ENCODE peak calls at places on chromosomes 12 and 14, in nine cellular contexts. D, U, V, B, Z, Y, H, E and K are unnamed samples.

GRCh38 chr14:22344673-22345072 is 244.4 kb downstream of the DAD1 start:
- DNase-seq in U (no peak), B (no peak), D (no peak), Z (no peak), Y (no peak), E (no peak), V (no peak), H (no peak), K (no peak)

GRCh38 chr14:67566908-67567307 is 33.2 kb downstream of the PIGH start:
- DNase-seq in Z (peak; percentile 47), D (no peak), H (no peak), B (no peak), V (no peak), E (peak; percentile 46), Y (no peak), U (peak; percentile 48), K (peak; percentile 85)

GRCh38 chr12:113418213-113418879 is 3.8 kb upstream of the SDSL start:
- DNase-seq in E (no peak), U (peak; percentile 68), Z (no peak), D (no peak), H (no peak), B (no peak), V (peak; percentile 66), Y (peak; percentile 89), K (peak; percentile 47)

GRCh38 chr12:55034218-55034617 is 14.4 kb downstream of the NEUROD4 start:
- DNase-seq in D (no peak), Z (no peak), V (no peak), H (no peak), U (no peak), Y (no peak), E (peak; percentile 55), B (no peak), K (no peak)

GRCh38 chr14:95482967-95483842 is 33.2 kb downstream of the SYNE3 start:
- DNase-seq in Z (peak; percentile 63), U (peak; percentile 89), E (no peak), H (peak; percentile 67), Y (peak; percentile 63), B (no peak), D (no peak), V (peak; percentile 51), K (peak; percentile 85)

GRCh38 chr12:49983892-49984291 is 11.1 kb downstream of the AQP6 start:
- DNase-seq in E (peak; percentile 41), V (no peak), B (no peak), U (no peak), H (no peak), Y (no peak), D (no peak), Z (no peak), K (no peak)

GRCh38 chr12:89693639-89694202 is 14.9 kb downstream of the ATP2B1 start:
- DNase-seq in Y (no peak), V (no peak), D (no peak), H (no peak), E (no peak), B (no peak), U (no peak), Z (no peak), K (no peak)

GRCh38 chr14:39085933-39086332 is 17.1 kb downstream of the SEC23A start:
- DNase-seq in Z (no peak), D (no peak), H (no peak), B (no peak), U (no peak), E (no peak), V (no peak), Y (no peak), K (no peak)

GRCh38 chr12:78703820-78704525 is 160.6 kb upstream of the SYT1 start:
- DNase-seq in U (no peak), E (no peak), Y (no peak), V (no peak), B (no peak), Z (no peak), D (no peak), H (no peak), K (no peak)

GRCh38 chr12:15682826-15683225 is 106.4 kb downstream of the EPS8 start:
- DNase-seq in V (no peak), Y (no peak), E (no peak), U (no peak), H (no peak), Z (no peak), D (no peak), B (no peak), K (no peak)

GRCh38 chr14:61736751-61737150 is 25.5 kb upstream of the SNAPC1 start:
- DNase-seq in E (no peak), Z (no peak), B (no peak), Y (no peak), V (no peak), D (no peak), U (no peak), H (no peak), K (no peak)

GRCh38 chr14:81859071-81859470 is 325.4 kb upstream of the SEL1L start:
- DNase-seq in V (no peak), D (no peak), U (no peak), B (no peak), Y (no peak), E (no peak), H (no peak), Z (no peak), K (no peak)

GRCh38 chr14:71720978-71721624 is 211.1 kb upstream of the RGS6 start:
- DNase-seq in H (no peak), D (no peak), B (no peak), U (no peak), V (peak; percentile 34), Y (no peak), E (no peak), Z (no peak), K (peak; percentile 80)

GRCh38 chr12:28107679-28108078 is 82.6 kb upstream of the CCDC91 start:
- DNase-seq in U (no peak), D (no peak), H (no peak), B (no peak), V (no peak), Z (no peak), E (no peak), Y (no peak), K (no peak)

GRCh38 chr12:121773011-121773777 is 20.3 kb downstream of the RHOF start:
- DNase-seq in V (peak; percentile 74), U (no peak), E (peak; percentile 77), H (peak; percentile 79), B (peak; percentile 70), Z (peak; percentile 50), Y (peak; percentile 79), D (peak; percentile 59), K (peak; percentile 80)

GRCh38 chr12:25994252-25994651 is 35.8 kb downstream of the RASSF8 start:
- DNase-seq in H (no peak), D (no peak), U (no peak), Z (no peak), B (no peak), E (no peak), Y (no peak), V (no peak), K (no peak)

GRCh38 chr12:22333751-22334695 is 484 bp downstream of the ST8SIA1 start:
- DNase-seq in D (no peak), Z (no peak), U (no peak), E (peak; percentile 52), V (no peak), B (peak; percentile 20), Y (no peak), H (no peak), K (peak; percentile 34)
- H3K4me3 ChIP-seq in D (peak overlapping the region; percentile 83), Z (peak overlapping the region; percentile 61), U (peak overlapping the region; percentile 59), E (peak overlapping the region; percentile 76), V (no peak overlapping the region), B (peak overlapping the region; percentile 92), Y (peak overlapping the region; percentile 42), H (peak overlapping the region; percentile 63), K (peak overlapping the region; percentile 79)

GRCh38 chr12:45566257-45566656 is 163.2 kb upstream of the ARID2 start:
- DNase-seq in D (no peak), Y (no peak), H (no peak), B (no peak), V (no peak), U (no peak), Z (no peak), E (no peak), K (no peak)
- H3K27ac ChIP-seq in D (no peak overlapping the region), Y (no peak overlapping the region), H (no peak overlapping the region), B (no peak overlapping the region), V (peak overlapping the region; percentile 40), U (no peak overlapping the region), Z (no peak overlapping the region), E (no peak overlapping the region), K (no peak overlapping the region)

DNA sequence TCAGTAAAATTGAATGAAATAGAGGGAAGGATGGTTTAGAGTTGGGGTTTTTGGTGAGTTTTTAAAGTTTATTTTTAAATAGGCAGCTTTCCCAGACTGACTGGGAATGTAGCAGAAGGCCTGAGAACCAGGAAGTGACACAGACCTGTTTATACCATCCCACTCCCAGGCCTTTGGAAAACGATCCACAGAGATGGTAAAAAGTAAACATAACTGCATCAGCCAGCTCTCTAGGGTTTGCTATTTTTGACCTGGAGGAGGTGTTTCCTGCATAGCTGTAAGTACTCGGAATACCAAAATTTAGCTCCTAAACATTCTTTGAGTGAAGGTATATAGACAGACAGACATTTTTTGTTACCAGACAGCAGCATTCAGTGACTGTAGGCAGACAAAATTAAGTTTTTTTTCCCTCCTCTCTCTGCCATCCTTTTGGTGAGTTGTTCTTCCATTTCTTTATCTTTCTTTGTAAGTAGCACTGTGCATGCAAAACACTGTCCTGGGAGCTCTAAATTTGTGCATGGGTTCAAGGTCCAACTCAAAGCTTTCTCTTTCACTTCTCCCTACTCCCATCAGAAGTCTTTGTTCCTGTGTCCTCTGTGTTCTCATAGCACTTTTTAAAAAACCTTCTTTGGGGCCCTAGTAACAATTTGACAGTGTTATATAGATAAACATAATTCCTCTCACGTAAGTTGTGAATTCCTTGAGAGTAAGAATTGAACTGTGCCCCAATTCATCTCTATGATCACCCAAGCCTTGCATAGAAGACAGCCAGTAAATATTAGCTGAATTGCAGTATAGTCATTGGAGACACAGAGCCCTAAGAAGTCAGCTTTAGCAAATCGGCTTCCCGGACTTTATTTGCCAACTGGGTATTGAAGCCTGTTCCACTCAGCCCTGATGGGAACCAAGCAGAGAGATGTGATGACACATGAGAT is 37.4 kb downstream of the SUSD6 start:
- DNase-seq in Z (no peak), E (no peak), U (no peak), V (no peak), Y (no peak), D (no peak), B (no peak), H (no peak), K (no peak)
- H3K4me3 ChIP-seq in Z (peak overlapping the region; percentile 11), E (no peak overlapping the region), U (no peak overlapping the region), V (no peak overlapping the region), Y (peak overlapping the region; percentile 6), D (no peak overlapping the region), B (peak overlapping the region; percentile 13), H (no peak overlapping the region), K (no peak overlapping the region)

DNA sequence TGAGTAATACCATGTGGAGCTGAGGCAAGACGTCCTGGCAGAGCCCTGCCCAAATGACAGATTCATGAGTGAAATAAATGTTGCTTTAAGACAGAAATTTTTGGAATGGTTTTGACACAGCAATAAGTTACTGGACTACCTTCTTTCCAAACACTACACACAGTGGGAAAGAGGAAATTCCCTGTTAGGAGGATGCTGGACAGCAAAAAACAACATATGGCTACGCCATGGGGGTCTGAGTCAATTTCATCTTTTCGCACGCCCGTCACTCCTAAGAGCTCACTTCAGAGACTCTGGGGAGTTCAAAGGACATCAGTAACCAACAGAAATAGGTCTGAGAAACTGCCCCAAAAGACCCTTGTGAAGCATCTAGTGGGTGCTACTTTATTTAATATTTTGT is 55.4 kb downstream of the TMEM132C start:
- DNase-seq in E (no peak), V (no peak), B (no peak), Z (no peak), U (no peak), D (no peak), Y (no peak), H (no peak), K (no peak)
- H3K27ac ChIP-seq in E (no peak overlapping the region), V (no peak overlapping the region), B (no peak overlapping the region), Z (no peak overlapping the region), U (no peak overlapping the region), D (no peak overlapping the region), Y (no peak overlapping the region), H (no peak overlapping the region), K (no peak overlapping the region)